ENCODE peak calls at places on chromosomes 13 and 19, in six cellular contexts. One of them, this sample, is unnamed.

GRCh38 chr13:45415112-45415511 is 3.1 kb downstream of the SLC25A30 start:
- DNase-seq in heart left ventricle: no peak
- DNase-seq in transverse colon: no peak
- DNase-seq in IMR-90: no peak
- DNase-seq in body of pancreas: no peak
- DNase-seq in tibial nerve: no peak
- DNase-seq in this sample: no peak

GRCh38 chr19:56838930-56839664 is 1.4 kb downstream of the PEG3 start:
- DNase-seq in heart left ventricle: peak
- DNase-seq in transverse colon: peak
- DNase-seq in IMR-90: no peak
- DNase-seq in body of pancreas: peak
- DNase-seq in tibial nerve: peak
- DNase-seq in this sample: peak

GRCh38 chr19:51060336-51060735 is 4.6 kb downstream of the KLK13 start:
- DNase-seq in heart left ventricle: no peak
- DNase-seq in transverse colon: no peak
- DNase-seq in IMR-90: no peak
- DNase-seq in body of pancreas: no peak
- DNase-seq in tibial nerve: no peak
- DNase-seq in this sample: no peak

GRCh38 chr13:42078113-42078769 is 29.8 kb downstream of the DGKH start:
- DNase-seq in heart left ventricle: peak
- DNase-seq in transverse colon: no peak
- DNase-seq in IMR-90: no peak
- DNase-seq in body of pancreas: peak
- DNase-seq in tibial nerve: no peak
- DNase-seq in this sample: no peak

GRCh38 chr13:71864981-71865857 is 1.8 kb downstream of the DACH1 start:
- DNase-seq in heart left ventricle: peak
- DNase-seq in transverse colon: peak
- DNase-seq in IMR-90: no peak
- DNase-seq in body of pancreas: peak
- DNase-seq in tibial nerve: no peak
- DNase-seq in this sample: peak

GRCh38 chr13:110944121-110944967 is 29.5 kb upstream of the ANKRD10 start:
- DNase-seq in heart left ventricle: no peak
- DNase-seq in transverse colon: peak
- DNase-seq in IMR-90: peak
- DNase-seq in body of pancreas: peak
- DNase-seq in tibial nerve: no peak
- DNase-seq in this sample: peak

GRCh38 chr19:13718733-13719132 is 45.6 kb upstream of the MRI1 start:
- DNase-seq in heart left ventricle: peak
- DNase-seq in transverse colon: peak
- DNase-seq in IMR-90: peak
- DNase-seq in body of pancreas: peak
- DNase-seq in tibial nerve: no peak
- DNase-seq in this sample: no peak

GRCh38 chr13:27822873-27823311 is 30.6 kb downstream of the GSX1 start:
- DNase-seq in heart left ventricle: no peak
- DNase-seq in transverse colon: no peak
- DNase-seq in IMR-90: no peak
- DNase-seq in body of pancreas: no peak
- DNase-seq in tibial nerve: no peak
- DNase-seq in this sample: no peak

GRCh38 chr13:102040812-102041211 is 361.0 kb downstream of the FGF14 start:
- DNase-seq in heart left ventricle: no peak
- DNase-seq in transverse colon: no peak
- DNase-seq in IMR-90: no peak
- DNase-seq in body of pancreas: no peak
- DNase-seq in tibial nerve: no peak
- DNase-seq in this sample: no peak

GRCh38 chr13:40564342-40564997 is 102.0 kb downstream of the FOXO1 start:
- DNase-seq in heart left ventricle: no peak
- DNase-seq in transverse colon: no peak
- DNase-seq in IMR-90: no peak
- DNase-seq in body of pancreas: no peak
- DNase-seq in tibial nerve: no peak
- DNase-seq in this sample: peak

GRCh38 chr13:105008606-105009005 is 1526.9 kb downstream of the EFNB2 start:
- DNase-seq in heart left ventricle: no peak
- DNase-seq in transverse colon: no peak
- DNase-seq in IMR-90: no peak
- DNase-seq in body of pancreas: no peak
- DNase-seq in tibial nerve: no peak
- DNase-seq in this sample: no peak

GRCh38 chr13:80132741-80133601 is 208.0 kb downstream of the SPRY2 start:
- DNase-seq in heart left ventricle: peak
- DNase-seq in transverse colon: peak
- DNase-seq in IMR-90: peak
- DNase-seq in body of pancreas: peak
- DNase-seq in tibial nerve: peak
- DNase-seq in this sample: peak

GRCh38 chr19:34350161-34350561 is 14.8 kb upstream of the GPI start:
- DNase-seq in heart left ventricle: no peak
- DNase-seq in transverse colon: no peak
- DNase-seq in IMR-90: peak
- DNase-seq in body of pancreas: no peak
- DNase-seq in tibial nerve: no peak
- DNase-seq in this sample: no peak

GRCh38 chr19:2239771-2240770 is 3.4 kb downstream of the SF3A2 start:
- DNase-seq in heart left ventricle: no peak
- DNase-seq in transverse colon: no peak
- DNase-seq in IMR-90: peak
- DNase-seq in body of pancreas: peak
- DNase-seq in tibial nerve: no peak
- DNase-seq in this sample: no peak

GRCh38 chr13:52849727-52850395 is 1.4 kb upstream of the PCDH8 start:
- DNase-seq in heart left ventricle: no peak
- DNase-seq in transverse colon: no peak
- DNase-seq in IMR-90: no peak
- DNase-seq in body of pancreas: no peak
- DNase-seq in tibial nerve: no peak
- DNase-seq in this sample: no peak

GRCh38 chr19:18326772-18327171 is 3.9 kb upstream of the LSM4 start:
- DNase-seq in heart left ventricle: no peak
- DNase-seq in transverse colon: no peak
- DNase-seq in IMR-90: no peak
- DNase-seq in body of pancreas: no peak
- DNase-seq in tibial nerve: no peak
- DNase-seq in this sample: no peak

GRCh38 chr19:18477974-18478373 is 40.0 kb upstream of the ISYNA1 start:
- DNase-seq in heart left ventricle: no peak
- DNase-seq in transverse colon: no peak
- DNase-seq in IMR-90: no peak
- DNase-seq in body of pancreas: no peak
- DNase-seq in tibial nerve: no peak
- DNase-seq in this sample: no peak

DNA sequence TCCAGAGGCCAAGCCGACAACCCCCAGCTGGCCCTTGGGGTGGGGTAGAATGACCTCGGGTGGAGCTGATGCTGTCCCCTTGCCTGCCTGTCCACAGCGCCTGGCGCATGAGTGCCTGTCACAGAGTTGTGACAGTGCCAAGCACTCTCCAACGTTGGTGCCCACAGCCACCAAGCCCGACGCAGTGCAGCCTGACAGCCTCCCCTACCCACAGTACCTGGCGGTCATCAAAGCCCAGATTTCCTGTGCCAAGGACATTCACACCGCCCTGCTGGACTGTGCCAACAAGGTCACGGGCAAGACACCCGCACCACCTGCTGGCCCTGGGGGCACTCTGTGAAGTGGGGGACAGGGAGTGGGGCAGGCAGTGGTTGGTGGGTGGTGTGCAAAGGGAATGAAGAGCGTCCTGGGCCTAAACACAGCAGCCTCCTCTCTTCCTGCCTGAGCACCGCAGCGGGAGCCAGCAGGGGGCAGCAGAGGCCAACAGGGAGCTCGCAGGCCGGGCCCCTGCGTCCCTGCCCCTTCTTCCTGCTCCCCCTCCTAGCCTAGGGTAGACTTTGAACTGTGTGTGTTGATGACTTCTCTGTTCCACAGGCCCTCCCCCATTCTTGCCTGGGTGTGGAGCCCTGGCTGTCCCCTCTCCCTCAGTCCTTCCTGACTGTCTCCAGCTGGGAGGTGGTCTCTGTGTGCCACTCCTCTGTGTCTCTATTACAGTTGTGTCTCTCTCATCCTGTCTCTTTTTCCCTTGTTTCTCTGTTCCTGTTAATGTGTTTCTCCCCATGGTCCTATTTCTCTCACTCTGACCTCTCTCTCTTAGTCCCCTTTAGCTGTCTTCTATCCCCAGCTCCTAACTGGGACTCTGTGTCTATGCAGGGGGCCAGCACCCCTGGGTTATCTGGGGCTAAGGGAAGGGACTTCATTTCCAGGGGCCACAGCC is 6.5 kb downstream of the MED29 start:
- DNase-seq in heart left ventricle: peak
- DNase-seq in transverse colon: peak
- DNase-seq in IMR-90: peak
- DNase-seq in body of pancreas: peak
- DNase-seq in tibial nerve: peak
- DNase-seq in this sample: peak
- TF ChIP-seq POLR2A in heart left ventricle: peak
- TF ChIP-seq POLR2A in transverse colon: peak
- TF ChIP-seq POLR2A in IMR-90: peak
- TF ChIP-seq POLR2A in body of pancreas: peak
- TF ChIP-seq POLR2A in tibial nerve: no peak
- TF ChIP-seq POLR2A in this sample: peak

DNA sequence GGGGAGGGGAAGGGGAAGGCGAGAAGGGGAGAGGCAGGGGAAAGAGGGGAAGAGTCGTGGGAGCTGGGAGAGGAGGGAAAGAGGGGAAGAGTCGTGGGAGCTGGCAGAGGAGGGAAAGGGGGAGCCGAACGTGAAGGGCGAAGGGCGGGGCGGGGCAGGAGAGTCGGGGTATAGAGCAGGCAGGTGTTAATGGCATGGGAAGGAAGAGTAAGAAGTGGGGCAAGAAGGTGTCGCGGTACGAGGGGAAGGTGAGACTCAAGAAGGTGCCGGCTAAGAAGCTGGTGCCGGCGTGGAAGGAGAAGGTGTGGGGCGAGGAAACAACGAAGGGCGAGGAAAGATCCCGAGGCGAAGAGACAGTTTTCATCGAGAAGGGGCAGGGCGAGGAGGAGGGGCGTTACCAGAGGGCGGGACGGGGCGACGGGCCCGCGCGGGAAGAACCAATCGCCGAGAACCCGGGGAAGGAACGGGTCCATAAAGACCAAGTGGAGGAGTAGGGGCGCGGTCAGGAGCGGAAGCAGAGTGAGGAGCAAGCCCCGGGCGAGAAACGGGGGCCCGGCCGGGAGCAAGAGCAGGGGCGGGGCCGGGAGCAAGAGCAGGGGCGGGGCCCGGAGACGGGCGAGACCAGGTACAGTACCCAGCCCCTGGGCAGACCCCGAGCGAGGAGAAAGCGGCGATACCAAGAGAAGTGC is 463 bp downstream of the CATSPERG start:
- DNase-seq in heart left ventricle: peak
- DNase-seq in transverse colon: peak
- DNase-seq in IMR-90: peak
- DNase-seq in body of pancreas: peak
- DNase-seq in tibial nerve: peak
- DNase-seq in this sample: peak
- TF ChIP-seq POLR2A in heart left ventricle: peak
- TF ChIP-seq POLR2A in transverse colon: peak
- TF ChIP-seq POLR2A in IMR-90: no peak
- TF ChIP-seq POLR2A in body of pancreas: peak
- TF ChIP-seq POLR2A in tibial nerve: peak
- TF ChIP-seq POLR2A in this sample: peak

DNA sequence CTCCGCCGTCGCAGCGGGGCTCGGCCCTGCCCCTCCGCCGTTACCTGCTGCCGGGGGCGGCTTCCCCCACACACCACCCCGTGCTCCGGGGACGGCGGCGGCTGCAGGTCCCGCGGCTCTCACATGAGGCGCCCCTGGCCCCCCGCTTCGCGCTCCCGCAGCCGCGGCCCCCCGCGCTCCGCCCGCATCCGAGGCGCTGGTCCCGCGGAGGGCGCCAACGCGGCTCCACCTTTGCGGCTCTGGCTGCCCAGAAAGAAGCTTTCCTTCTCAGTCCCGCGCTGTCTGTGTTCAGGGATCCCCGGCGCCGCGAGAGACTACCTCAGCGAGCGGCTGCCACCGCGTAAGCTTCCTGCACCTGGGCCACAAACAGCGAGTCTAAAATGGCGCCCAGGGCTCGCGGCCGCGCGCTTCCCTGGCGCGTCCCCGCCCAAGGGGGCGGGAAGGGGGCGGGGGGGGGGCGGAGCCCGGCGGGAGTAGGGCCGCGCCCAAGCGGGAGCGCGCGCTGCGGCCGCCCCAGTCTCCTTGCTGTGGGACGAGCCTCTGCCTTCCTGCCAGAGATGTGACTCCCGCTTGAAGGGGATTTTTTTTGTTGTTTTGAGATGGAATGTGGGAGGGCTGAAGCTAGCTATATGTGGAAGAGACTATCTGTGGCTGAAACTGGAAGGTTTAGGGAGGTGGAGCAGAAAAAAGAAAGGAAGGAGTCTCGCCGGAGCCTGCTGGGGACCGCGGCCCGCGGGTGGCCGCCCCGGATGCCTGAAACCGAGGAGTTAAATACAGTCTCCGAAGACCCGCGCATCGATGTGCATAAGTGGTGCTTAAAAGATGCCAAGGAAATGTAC is at the start of gene FBXL3:
- DNase-seq in heart left ventricle: peak
- DNase-seq in transverse colon: peak
- DNase-seq in IMR-90: peak
- DNase-seq in body of pancreas: peak
- DNase-seq in tibial nerve: peak
- DNase-seq in this sample: peak
- TF ChIP-seq POLR2A in heart left ventricle: peak
- TF ChIP-seq POLR2A in transverse colon: peak
- TF ChIP-seq POLR2A in IMR-90: peak
- TF ChIP-seq POLR2A in body of pancreas: peak
- TF ChIP-seq POLR2A in tibial nerve: peak
- TF ChIP-seq POLR2A in this sample: peak

DNA sequence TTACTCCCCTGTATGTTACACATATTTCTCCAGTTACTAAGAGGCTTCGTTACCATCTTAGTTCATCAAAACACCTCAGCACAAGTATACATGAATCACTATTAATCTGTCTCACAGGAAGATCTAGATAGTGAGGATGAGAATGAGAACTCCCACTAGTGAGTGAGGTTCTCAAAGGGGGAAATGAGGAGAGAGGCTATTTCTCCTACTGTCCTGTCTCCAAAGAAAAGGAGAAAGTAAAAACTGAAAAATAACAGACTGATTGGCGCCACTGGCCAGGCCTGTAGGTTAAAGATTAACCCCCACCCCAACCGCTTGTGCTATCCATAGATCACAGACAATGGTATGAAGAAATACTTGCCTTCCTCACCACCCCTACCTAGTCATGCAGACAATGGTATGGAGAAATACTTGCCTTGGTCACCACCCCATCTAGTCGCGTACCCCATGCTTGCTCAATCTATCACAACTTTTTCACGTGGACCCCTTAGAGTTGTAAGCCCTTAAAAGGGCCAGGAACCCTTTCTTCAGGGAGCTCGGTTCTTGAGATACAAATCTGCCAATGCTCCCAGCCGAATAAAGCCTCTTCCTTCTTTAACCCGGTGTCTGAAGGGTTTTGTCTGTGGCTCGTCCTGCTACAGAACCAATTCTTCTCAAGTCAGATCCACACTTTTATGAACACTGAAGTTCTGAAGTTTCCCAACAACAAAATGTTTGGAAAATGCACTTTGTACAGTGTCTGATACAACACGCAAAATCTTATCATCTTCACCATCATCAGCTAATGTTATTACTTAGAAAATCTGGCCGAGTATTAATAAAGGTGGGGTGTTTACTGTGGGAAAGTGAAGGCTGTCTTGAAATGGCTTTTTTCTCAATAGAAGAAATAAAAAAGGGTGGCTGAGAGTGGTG is 598.1 kb downstream of the UQCRFS1 start:
- DNase-seq in heart left ventricle: no peak
- DNase-seq in transverse colon: no peak
- DNase-seq in IMR-90: no peak
- DNase-seq in body of pancreas: no peak
- DNase-seq in tibial nerve: no peak
- DNase-seq in this sample: no peak
- TF ChIP-seq POLR2A in heart left ventricle: no peak
- TF ChIP-seq POLR2A in transverse colon: no peak
- TF ChIP-seq POLR2A in IMR-90: no peak
- TF ChIP-seq POLR2A in body of pancreas: no peak
- TF ChIP-seq POLR2A in tibial nerve: no peak
- TF ChIP-seq POLR2A in this sample: no peak